ENCODE peak calls at places on chromosomes 1 and 21, in four cellular contexts. One of them, this sample, is unnamed.

GRCh38 chr1:89907669-89908293 is 86.9 kb downstream of the LRRC8D start:
- DNase-seq in fibroblast of lung: peak
- DNase-seq in cerebellar cortex: no peak
- DNase-seq in ureter: no peak
- DNase-seq in this sample: no peak

GRCh38 chr21:42124081-42124480 is 53.0 kb downstream of the UMODL1 start:
- DNase-seq in cerebellar cortex: no peak
- DNase-seq in fibroblast of lung: no peak
- DNase-seq in ureter: no peak
- DNase-seq in this sample: no peak

GRCh38 chr21:31660134-31660565 is 657 bp downstream of the SOD1 start:
- DNase-seq in ureter: peak
- DNase-seq in fibroblast of lung: no peak
- DNase-seq in cerebellar cortex: no peak
- DNase-seq in this sample: peak

GRCh38 chr1:171583581-171584194 is 38.4 kb upstream of the MYOCOS start:
- DNase-seq in cerebellar cortex: peak
- DNase-seq in ureter: no peak
- DNase-seq in fibroblast of lung: peak
- DNase-seq in this sample: no peak

GRCh38 chr1:9784508-9785133 is 39.1 kb downstream of the CLSTN1 start:
- DNase-seq in fibroblast of lung: peak
- DNase-seq in cerebellar cortex: peak
- DNase-seq in ureter: no peak
- DNase-seq in this sample: peak

GRCh38 chr1:236064674-236065508 is at the start of gene NID1:
- DNase-seq in fibroblast of lung: peak
- DNase-seq in cerebellar cortex: peak
- DNase-seq in ureter: peak
- DNase-seq in this sample: peak

GRCh38 chr1:186461014-186461413 is at the start of gene PDC:
- DNase-seq in ureter: no peak
- DNase-seq in cerebellar cortex: no peak
- DNase-seq in fibroblast of lung: no peak
- DNase-seq in this sample: no peak

GRCh38 chr1:33099290-33100118 is 18.6 kb downstream of the AZIN2 start:
- DNase-seq in cerebellar cortex: no peak
- DNase-seq in ureter: peak
- DNase-seq in fibroblast of lung: peak
- DNase-seq in this sample: peak

GRCh38 chr1:202047977-202048376 is 37.6 kb downstream of the ELF3 start:
- DNase-seq in cerebellar cortex: no peak
- DNase-seq in ureter: no peak
- DNase-seq in fibroblast of lung: no peak
- DNase-seq in this sample: no peak

GRCh38 chr1:25338188-25338981 is at the start of gene TMEM50A:
- DNase-seq in ureter: peak
- DNase-seq in fibroblast of lung: peak
- DNase-seq in cerebellar cortex: peak
- DNase-seq in this sample: peak